ENCODE peak calls at places on chromosomes 6 and 20, in ten cellular contexts. G is AG20443, P is IMR-90, T is ELR, Q is left ventricle myocardium inferior, Y is Calu3, N is transverse colon, C is head of caudate nucleus, I is dermis microvascular lymphatic vessel endothelial cell, J is T-helper 9 cell. Z is an unnamed sample.

GRCh38 chr6:146410851-146411595 is 132.6 kb upstream of the RAB32 start:
- DNase-seq in P (no peak), N (no peak), G (no peak), J (no peak), T (no peak), I (no peak), C (no peak), Q (no peak), Y (no peak), Z (no peak)

GRCh38 chr6:35343092-35343834 is 905 bp downstream of the PPARD start:
- DNase-seq in J (no peak), N (peak; percentile 47), P (peak; percentile 32), G (peak; percentile 31), I (peak; percentile 44), T (peak; percentile 35), Q (peak; percentile 36), C (no peak), Y (peak; percentile 10), Z (no peak)

GRCh38 chr6:41359617-41360313 is 24.4 kb downstream of the NCR2 start:
- DNase-seq in N (no peak), T (no peak), P (no peak), I (no peak), Q (no peak), Y (no peak), C (no peak), G (no peak), J (no peak), Z (no peak)

GRCh38 chr20:32823078-32823477 is 3.3 kb downstream of the MAPRE1 start:
- DNase-seq in Q (no peak), C (no peak), P (peak; percentile 82), T (peak; percentile 91), G (peak; percentile 76), I (no peak), J (no peak), Y (peak; percentile 26), N (no peak), Z (no peak)

GRCh38 chr6:82248233-82248735 is 740 bp upstream of the IBTK start:
- DNase-seq in Q (no peak), P (peak; percentile 65), J (no peak), T (peak; percentile 70), C (peak; percentile 25), Y (peak; percentile 66), G (peak; percentile 72), N (peak; percentile 21), I (peak; percentile 45), Z (peak; percentile 77)

GRCh38 chr20:38081575-38081974 is 48.0 kb downstream of the RPRD1B start:
- DNase-seq in Q (no peak), G (no peak), C (no peak), N (no peak), Y (no peak), T (no peak), P (no peak), I (no peak), J (no peak), Z (no peak)

GRCh38 chr20:56893206-56893605 is 264.1 kb downstream of the TFAP2C start:
- DNase-seq in G (no peak), J (no peak), Q (no peak), I (no peak), P (no peak), N (no peak), T (no peak), C (no peak), Y (no peak), Z (no peak)

GRCh38 chr6:108031968-108032367 is 42.6 kb downstream of the OSTM1 start:
- DNase-seq in Q (no peak), Y (no peak), G (no peak), P (no peak), I (no peak), C (no peak), J (no peak), T (no peak), N (no peak), Z (no peak)

GRCh38 chr6:125267806-125268523 is 33.8 kb downstream of the HDDC2 start:
- DNase-seq in T (no peak), C (no peak), J (no peak), G (no peak), P (no peak), I (peak; percentile 71), Q (no peak), Y (peak; percentile 16), N (no peak), Z (no peak)

GRCh38 chr20:50427740-50428462 is 82.3 kb upstream of the PTPN1 start:
- DNase-seq in N (no peak), I (peak; percentile 46), G (no peak), J (no peak), T (no peak), P (no peak), Y (no peak), C (no peak), Q (peak; percentile 47), Z (no peak)

GRCh38 chr20:2468581-2469407 is 1.8 kb downstream of the SNRPB start:
- DNase-seq in P (peak; percentile 29), J (no peak), Q (no peak), G (no peak), I (no peak), N (no peak), T (no peak), C (no peak), Y (no peak), Z (no peak)

GRCh38 chr6:73867411-73867810 is 171.4 kb downstream of the CD109 start:
- DNase-seq in G (no peak), C (no peak), T (no peak), J (no peak), I (no peak), Q (no peak), N (no peak), Y (no peak), P (no peak), Z (no peak)

GRCh38 chr6:27752038-27752885 is 159.9 kb downstream of the OR2B2 start:
- DNase-seq in P (peak; percentile 76), T (peak; percentile 86), Y (peak; percentile 67), J (peak; percentile 17), C (peak; percentile 48), G (peak; percentile 67), N (peak; percentile 50), I (peak; percentile 81), Q (no peak), Z (peak; percentile 75)

GRCh38 chr6:85418059-85418458 is 31.8 kb upstream of the NT5E start:
- DNase-seq in J (no peak), N (no peak), Q (no peak), T (peak; percentile 88), P (peak; percentile 87), C (no peak), I (peak; percentile 34), Y (no peak), G (peak; percentile 53), Z (no peak)

GRCh38 chr20:47701612-47702011 is 83.7 kb downstream of the SULF2 start:
- DNase-seq in G (peak; percentile 59), P (no peak), J (no peak), Y (no peak), I (no peak), N (no peak), C (no peak), Q (no peak), T (peak; percentile 56), Z (no peak)

GRCh38 chr20:53270792-53271375 is 298.7 kb downstream of the TSHZ2 start:
- DNase-seq in P (no peak), T (no peak), Q (no peak), G (no peak), J (no peak), C (no peak), N (no peak), Y (no peak), I (no peak), Z (no peak)

GRCh38 chr6:31308050-31308844 is 36.4 kb upstream of the HLA-C start:
- DNase-seq in I (no peak), J (peak; percentile 59), N (peak; percentile 73), P (no peak), C (peak; percentile 14), Y (no peak), Q (no peak), T (peak; percentile 13), G (no peak), Z (no peak)

GRCh38 chr6:21856096-21856825 is 262.7 kb downstream of the SOX4 start:
- DNase-seq in G (peak; percentile 75), N (no peak), C (no peak), J (no peak), P (peak; percentile 88), Q (no peak), I (peak; percentile 31), Y (no peak), T (peak; percentile 43), Z (no peak)

GRCh38 chr6:41939091-41939847 is 2.3 kb downstream of the CCND3 start:
- DNase-seq in Y (no peak), C (peak; percentile 51), N (peak; percentile 29), Q (peak; percentile 49), I (no peak), T (peak; percentile 49), P (peak; percentile 43), J (no peak), G (peak; percentile 49), Z (no peak)

GRCh38 chr6:139430897-139431601 is 56.6 kb upstream of the CITED2 start:
- DNase-seq in G (no peak), J (no peak), Q (no peak), C (no peak), I (no peak), Y (no peak), N (no peak), T (no peak), P (no peak), Z (no peak)

GRCh38 chr20:43457640-43458421 is at the start of gene SRSF6:
- DNase-seq in J (peak; percentile 87), N (peak; percentile 96), C (peak; percentile 97), P (peak; percentile 87), I (peak; percentile 92), G (peak; percentile 96), Y (peak; percentile 98), T (peak; percentile 93), Q (peak; percentile 97), Z (peak; percentile 94)

GRCh38 chr20:1313236-1313964 is 15.5 kb downstream of the SDCBP2 start:
- DNase-seq in J (peak; percentile 69), I (peak; percentile 78), G (peak; percentile 87), P (peak; percentile 71), Y (peak; percentile 61), T (peak; percentile 76), Q (peak; percentile 75), N (peak; percentile 73), C (peak; percentile 79), Z (peak; percentile 77)

Z was measured in globus pallidus.